ENCODE peak calls at places on chromosomes 13 and 19, in five cellular contexts. E, M, L, R and X are unnamed samples.

GRCh38 chr13:47126432-47126831 is 229.6 kb upstream of the HTR2A start:
- DNase-seq in L (peak), R (peak), M (no peak), E (no peak), X (no peak)

GRCh38 chr13:38667526-38668094 is 19.3 kb upstream of the FREM2 start:
- DNase-seq in M (no peak), L (no peak), E (no peak), R (no peak), X (peak)

GRCh38 chr19:32748497-32748896 is 28.9 kb downstream of the TDRD12 start:
- DNase-seq in R (no peak), M (no peak), L (no peak), E (no peak), X (no peak)

GRCh38 chr13:33108620-33109019 is 92.4 kb downstream of the KL start:
- DNase-seq in E (peak), L (no peak), M (peak), R (no peak), X (no peak)

GRCh38 chr19:48029431-48029830 is 14.4 kb downstream of the CABP5 start:
- DNase-seq in E (no peak), L (no peak), M (no peak), R (no peak), X (no peak)

GRCh38 chr13:60790620-60791019 is 393.6 kb downstream of the TDRD3 start:
- DNase-seq in R (no peak), L (no peak), M (no peak), E (no peak), X (no peak)

GRCh38 chr13:110331362-110331761 is 24.3 kb downstream of the COL4A2 start:
- DNase-seq in L (no peak), E (peak), M (peak), R (no peak), X (no peak)

GRCh38 chr19:58513694-58514563 is 2.1 kb upstream of the SLC27A5 start:
- DNase-seq in R (peak), E (peak), L (peak), M (peak), X (peak)

GRCh38 chr13:113151745-113152707 is 6.4 kb upstream of the PROZ start:
- DNase-seq in R (no peak), L (peak), M (peak), E (peak), X (no peak)

GRCh38 chr19:48735031-48735615 is 5.3 kb downstream of the RASIP1 start:
- DNase-seq in E (no peak), L (no peak), R (no peak), M (peak), X (no peak)

GRCh38 chr19:11356676-11357550 is 1.7 kb downstream of the PLPPR2 start:
- DNase-seq in R (no peak), L (no peak), M (no peak), E (no peak), X (no peak)

GRCh38 chr13:99281811-99282263 is 23.7 kb upstream of the GPR18 start:
- DNase-seq in M (no peak), R (no peak), E (no peak), L (peak), X (no peak)

GRCh38 chr19:7831452-7831851 is 1.4 kb downstream of the EVI5L start:
- DNase-seq in R (no peak), M (peak), L (no peak), E (peak), X (no peak)
- H3K4me3 ChIP-seq in R (peak), M (no peak), L (no peak), E (peak), X (no peak)

GRCh38 chr13:50914848-50915247 is 5.3 kb downstream of the RNASEH2B start:
- DNase-seq in M (peak), E (peak), L (no peak), R (no peak), X (no peak)

GRCh38 chr13:50915562-50915961 is 6.0 kb downstream of the RNASEH2B start:
- DNase-seq in R (no peak), E (no peak), M (no peak), L (no peak), X (no peak)

GRCh38 chr13:50912851-50913250 is 3.3 kb downstream of the RNASEH2B start:
- DNase-seq in E (no peak), L (no peak), M (no peak), R (no peak), X (no peak)

GRCh38 chr13:50911937-50912624 is 2.5 kb downstream of the RNASEH2B start:
- DNase-seq in R (no peak), L (peak), M (peak), E (peak), X (peak)

DNA sequence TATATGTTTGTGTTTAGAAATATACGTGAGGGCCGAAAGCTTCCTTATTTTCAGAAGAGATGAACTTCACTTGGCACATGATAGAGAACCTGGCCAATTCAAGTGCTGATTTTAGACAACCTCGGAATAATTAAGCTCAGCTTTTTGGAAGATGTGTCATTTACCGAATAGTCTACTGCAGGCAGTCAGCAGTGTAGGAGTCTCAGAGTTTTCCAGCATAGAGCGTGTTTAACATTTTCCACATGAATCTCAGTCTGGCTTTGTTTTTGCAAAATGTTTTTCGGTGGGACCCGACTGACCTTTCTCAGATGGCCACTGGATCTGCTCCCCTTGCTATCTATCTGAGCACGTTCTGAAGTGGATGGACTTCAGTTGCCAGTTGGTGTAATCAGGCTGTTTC is 4.7 kb downstream of the RNASEH2B start:
- DNase-seq in L (no peak), M (peak), E (peak), R (no peak), X (no peak)
- H3K4me3 ChIP-seq in L (no peak), M (no peak), E (peak), R (no peak), X (no peak)

GRCh38 chr19:911197-912033 is 1.6 kb downstream of the R3HDM4 start:
- DNase-seq in R (no peak), L (no peak), M (no peak), E (no peak), X (no peak)
- H3K4me3 ChIP-seq in R (peak), L (no peak), M (no peak), E (no peak), X (no peak)

GRCh38 chr19:55117063-55117635 is 288 bp downstream of the PPP1R12C start:
- DNase-seq in L (peak), R (no peak), M (no peak), E (peak), X (no peak)

GRCh38 chr19:55116232-55117062 is 990 bp downstream of the PPP1R12C start:
- DNase-seq in L (peak), R (no peak), M (peak), E (peak), X (no peak)

GRCh38 chr19:55117636-55118391 is at the start of gene PPP1R12C:
- DNase-seq in E (peak), M (peak), L (peak), R (peak), X (peak)

GRCh38 chr19:55118401-55118991 is 1.1 kb upstream of the PPP1R12C start:
- DNase-seq in E (no peak), R (no peak), L (peak), M (no peak), X (no peak)

DNA sequence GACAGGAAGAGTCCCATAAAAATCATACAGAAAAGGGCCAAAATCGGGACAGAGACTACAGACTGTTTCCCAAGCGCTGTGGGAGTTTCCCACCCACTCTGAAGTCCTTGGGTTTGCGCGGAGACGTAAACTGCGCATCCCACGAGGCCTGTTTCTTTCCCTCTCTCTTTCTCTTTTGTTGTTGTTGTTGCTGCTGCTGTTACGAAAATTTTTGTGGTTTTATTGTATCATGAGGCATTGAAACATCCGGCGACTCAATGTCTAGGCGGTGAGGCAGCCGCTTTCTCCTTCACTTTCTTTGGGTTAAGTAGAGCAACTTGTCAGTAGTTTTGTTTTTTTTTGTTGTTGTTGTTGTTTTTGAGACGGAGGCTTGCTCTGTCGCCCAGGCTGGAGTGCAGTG is 1.6 kb upstream of the PPP1R12C start:
- DNase-seq in L (no peak), M (no peak), E (no peak), R (no peak), X (no peak)
- H3K4me3 ChIP-seq in L (no peak), M (no peak), E (peak), R (no peak), X (no peak)